ENCODE peak calls at places on chromosomes 12 and 14, in eight cellular contexts. E, D, F, I, X, G, S and P are unnamed samples. For H3K27me3, the result is how much of the 10 kb centered on the place peaks cover.

GRCh38 chr14:42994001-42994736 is 1387.5 kb downstream of the LRFN5 start:
- DNase-seq in X (no peak), E (no peak), G (no peak), S (no peak), I (no peak), F (no peak), D (no peak), P (peak)

GRCh38 chr12:87661770-87662402 is 367.3 kb downstream of the C12orf50 start:
- DNase-seq in S (no peak), X (no peak), G (no peak), I (no peak), F (no peak), E (no peak), D (no peak), P (peak)

GRCh38 chr14:24339284-24340151 is at the start of gene RIPK3:
- DNase-seq in G (peak), F (no peak), I (peak), D (peak), S (peak), X (peak), E (peak), P (peak)

GRCh38 chr12:74537126-74537706 is 419 bp upstream of the ATXN7L3B start:
- DNase-seq in I (peak), F (peak), X (no peak), G (no peak), E (peak), D (no peak), S (no peak), P (peak)

GRCh38 chr14:63375772-63376171 is 57.0 kb upstream of the GPHB5 start:
- DNase-seq in I (no peak), E (no peak), F (no peak), G (no peak), D (no peak), X (no peak), S (no peak), P (peak)

GRCh38 chr12:124545508-124546418 is 21.6 kb downstream of the NCOR2 start:
- DNase-seq in S (no peak), I (no peak), G (peak), X (no peak), D (no peak), F (no peak), E (no peak), P (peak)

GRCh38 chr12:99260597-99260996 is 387.0 kb upstream of the GARIN6 start:
- DNase-seq in F (no peak), S (no peak), G (no peak), E (no peak), D (no peak), X (no peak), I (no peak), P (no peak)

GRCh38 chr12:29710104-29710503 is 73.6 kb downstream of the TMTC1 start:
- DNase-seq in E (peak), I (peak), S (no peak), D (no peak), F (peak), X (peak), G (no peak), P (peak)

GRCh38 chr12:12172106-12172511 is 94.7 kb downstream of the LRP6 start:
- DNase-seq in G (no peak), F (no peak), S (no peak), I (no peak), X (no peak), E (no peak), D (no peak), P (peak)

GRCh38 chr14:90137807-90138206 is 76.0 kb downstream of the KCNK13 start:
- DNase-seq in I (no peak), F (no peak), G (no peak), E (no peak), X (no peak), D (no peak), S (no peak), P (peak)

GRCh38 chr12:66164349-66164821 is 5.4 kb downstream of the TMBIM4 start:
- DNase-seq in I (no peak), D (no peak), E (no peak), X (no peak), F (no peak), S (no peak), G (no peak), P (peak)

GRCh38 chr14:29077916-29078315 is 311.3 kb downstream of the FOXG1 start:
- DNase-seq in S (no peak), X (no peak), D (no peak), G (no peak), I (no peak), F (no peak), E (no peak), P (no peak)

GRCh38 chr12:50129297-50129696 is 17.3 kb downstream of the COX14 start:
- DNase-seq in E (no peak), D (no peak), F (no peak), G (no peak), I (no peak), S (no peak), X (no peak), P (no peak)

GRCh38 chr12:132761032-132761910 is at the start of gene ANKLE2:
- DNase-seq in G (peak), E (peak), F (peak), I (peak), S (peak), D (peak), X (peak), P (peak)

GRCh38 chr12:63841611-63842010 is 2.9 kb upstream of the SRGAP1 start:
- DNase-seq in X (no peak), S (no peak), D (no peak), F (no peak), G (no peak), E (no peak), I (no peak), P (no peak)

GRCh38 chr12:52645120-52645761 is 6.8 kb downstream of the KRT2 start:
- DNase-seq in S (peak), E (no peak), F (no peak), I (no peak), D (no peak), X (no peak), G (no peak), P (no peak)

GRCh38 chr14:99441918-99442317 is 38.7 kb downstream of the SETD3 start:
- DNase-seq in I (no peak), E (no peak), D (no peak), F (no peak), X (no peak), G (no peak), S (no peak), P (no peak)

GRCh38 chr14:68282479-68283377 is 463.1 kb downstream of the RAD51B start:
- DNase-seq in X (no peak), I (no peak), F (no peak), S (peak), G (no peak), D (no peak), E (no peak), P (no peak)

GRCh38 chr14:104698688-104699425 is 9.4 kb downstream of the INF2 start:
- DNase-seq in G (peak), X (peak), S (no peak), D (no peak), I (no peak), E (no peak), F (no peak), P (no peak)

GRCh38 chr14:56488306-56488705 is 91.3 kb upstream of the TMEM260 start:
- DNase-seq in E (no peak), I (no peak), X (no peak), D (no peak), S (no peak), F (no peak), G (no peak), P (no peak)

GRCh38 chr14:87896393-87897380 is 96.3 kb downstream of the GALC start:
- DNase-seq in X (no peak), S (no peak), F (peak), D (no peak), G (no peak), E (peak), I (peak), P (peak)

GRCh38 chr14:36666416-36667206 is 5.0 kb downstream of the PAX9 start:
- DNase-seq in S (no peak), I (peak), D (no peak), E (peak), X (no peak), F (peak), G (no peak), P (no peak)

GRCh38 chr12:132593938-132594358 is 16.4 kb downstream of the LRCOL1 start:
- DNase-seq in D (peak), G (peak), F (peak), E (peak), I (peak), S (no peak), X (peak), P (peak)

GRCh38 chr12:78183854-78184253 is 353.2 kb downstream of the NAV3 start:
- DNase-seq in S (no peak), X (no peak), G (no peak), E (no peak), F (peak), I (no peak), D (no peak), P (peak)

GRCh38 chr12:66636771-66637170 is 42.1 kb downstream of the GRIP1 start:
- DNase-seq in F (no peak), E (no peak), X (no peak), I (peak), S (no peak), G (no peak), D (no peak), P (peak)

GRCh38 chr14:23076785-23077408 is 18.0 kb downstream of the ACIN1 start:
- DNase-seq in I (peak), E (peak), X (no peak), F (peak), D (no peak), S (no peak), G (no peak), P (peak)

GRCh38 chr14:63727736-63728728 is at the start of gene SGPP1:
- DNase-seq in E (peak), D (peak), F (peak), G (peak), X (peak), I (peak), S (peak), P (peak)

GRCh38 chr12:63132201-63132600 is 18.8 kb downstream of the AVPR1A start:
- DNase-seq in E (no peak), F (no peak), I (no peak), S (no peak), X (no peak), D (no peak), G (no peak), P (no peak)

GRCh38 chr14:50943943-50944646 is at the start of gene PYGL:
- DNase-seq in E (peak), D (peak), I (peak), S (no peak), F (peak), G (peak), X (peak), P (peak)

GRCh38 chr12:50167026-50167742 is at the start of gene CERS5:
- DNase-seq in F (peak), E (peak), S (peak), D (peak), X (peak), I (peak), G (peak), P (peak)

GRCh38 chr14:54322668-54323380 is 74.0 kb upstream of the CDKN3 start:
- DNase-seq in G (no peak), I (no peak), E (no peak), S (no peak), X (peak), F (no peak), D (no peak), P (no peak)

DNA sequence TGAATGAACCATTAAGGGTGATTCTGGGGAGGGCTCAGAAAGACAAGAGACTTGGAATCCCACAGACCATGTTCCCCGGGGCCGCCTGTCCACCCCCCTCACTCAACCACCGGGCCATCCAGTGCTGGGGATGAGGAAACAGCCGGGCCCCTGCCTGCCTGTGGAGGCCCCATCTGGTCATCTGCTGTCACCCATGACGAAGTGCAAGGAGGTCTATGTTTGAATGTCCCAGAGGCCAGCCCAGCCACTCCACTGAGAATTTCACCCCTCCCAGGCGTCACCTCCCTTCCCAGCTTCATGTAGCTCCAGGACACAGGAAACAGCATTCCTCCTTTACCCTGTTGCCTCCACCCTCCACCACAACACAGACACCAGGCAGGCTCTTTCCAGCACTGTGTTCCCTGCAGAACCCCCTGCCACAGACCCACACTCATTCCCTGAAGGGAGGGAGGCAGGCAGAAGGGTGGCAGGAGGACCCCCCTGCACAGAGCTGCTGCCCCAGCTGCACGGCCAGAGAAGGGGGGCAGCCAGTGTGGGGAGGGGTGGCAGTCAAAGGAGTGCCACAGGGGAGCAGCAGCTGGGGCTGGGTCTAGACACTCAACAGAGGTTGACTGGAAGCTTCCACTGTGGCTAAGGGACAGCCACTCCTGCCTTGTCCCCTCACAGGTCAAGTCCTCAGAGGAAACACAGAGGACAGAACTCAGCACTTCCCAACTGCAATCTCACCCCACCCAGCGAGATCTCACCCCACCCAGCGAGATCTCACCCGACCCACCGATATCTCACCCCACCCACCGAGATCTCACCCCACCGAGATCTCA is 50.3 kb upstream of the PPP2R5C start:
- DNase-seq in F (peak), X (no peak), G (peak), I (no peak), S (no peak), E (peak), D (no peak), P (no peak)
- H3K27me3 ChIP-seq in F (under half), X (under half), G (under half), I (under half), S (under half), E (under half), D (under half), P (under half)

DNA sequence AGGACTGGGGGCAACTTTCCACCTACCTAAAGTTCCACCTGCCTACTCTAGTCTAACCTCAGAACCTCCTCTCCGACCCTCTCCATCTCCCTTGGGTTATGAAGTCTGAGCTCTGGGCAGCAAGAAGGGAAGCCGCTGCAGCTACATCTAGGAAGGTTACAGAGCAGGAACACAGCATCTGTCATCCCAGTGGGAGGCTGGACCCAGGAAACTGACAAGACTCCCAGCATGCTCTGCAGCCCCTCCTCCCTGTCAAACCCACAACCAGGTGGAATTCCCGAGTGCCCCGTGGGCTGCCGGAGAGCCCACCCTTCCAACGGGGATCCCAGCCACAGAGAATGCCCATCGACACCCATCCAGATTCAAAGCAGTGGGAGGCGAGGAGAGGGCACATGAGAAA is 2.1 kb downstream of the TESC start:
- DNase-seq in F (no peak), G (peak), D (peak), S (peak), I (no peak), X (no peak), E (peak), P (no peak)
- H3K27me3 ChIP-seq in F (under half), G (under half), D (under half), S (under half), I (under half), X (under half), E (under half), P (half or more)

GRCh38 chr14:38174721-38175120 is 33.0 kb upstream of the SSTR1 start:
- DNase-seq in F (no peak), E (no peak), I (no peak), D (no peak), X (no peak), G (no peak), S (no peak), P (no peak)
- H3K27me3 ChIP-seq in F (under half), E (under half), I (under half), D (under half), X (under half), G (under half), S (under half), P (under half)

DNA sequence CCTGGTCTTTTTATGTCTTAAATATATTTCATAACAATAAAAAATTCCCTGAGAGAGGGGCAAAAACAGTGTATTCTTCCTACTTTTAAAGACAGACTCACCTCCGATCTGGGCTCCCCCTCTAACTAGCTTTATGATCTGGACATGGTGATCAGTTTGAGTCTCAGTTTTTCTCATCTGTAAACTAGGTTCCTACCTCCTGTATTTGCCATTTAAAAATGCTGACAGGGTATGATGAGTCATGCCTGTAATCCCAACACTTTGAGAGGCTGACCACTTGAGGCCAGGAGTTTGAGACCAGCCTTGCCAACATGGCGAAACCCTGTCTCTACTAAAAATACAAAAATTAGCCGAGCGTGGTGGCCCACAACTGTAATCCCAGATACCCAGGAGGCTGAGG is 114.8 kb upstream of the LHX5 start:
- DNase-seq in F (no peak), I (no peak), D (no peak), X (no peak), S (no peak), G (no peak), E (no peak), P (no peak)
- H3K27me3 ChIP-seq in F (under half), I (under half), D (under half), X (under half), S (under half), G (under half), E (under half), P (under half)

GRCh38 chr14:76320975-76321374 is 55.0 kb upstream of the ESRRB start:
- DNase-seq in S (no peak), F (no peak), D (no peak), I (no peak), E (no peak), X (no peak), G (no peak), P (no peak)

GRCh38 chr14:76322594-76323220 is 53.2 kb upstream of the ESRRB start:
- DNase-seq in D (no peak), G (no peak), X (no peak), F (no peak), S (no peak), I (no peak), E (no peak), P (no peak)

GRCh38 chr14:76324133-76324532 is 51.8 kb upstream of the ESRRB start:
- DNase-seq in D (no peak), F (no peak), G (no peak), S (no peak), I (no peak), X (no peak), E (no peak), P (no peak)

GRCh38 chr14:76320486-76320885 is 55.5 kb upstream of the ESRRB start:
- DNase-seq in F (no peak), D (no peak), X (no peak), E (no peak), S (no peak), I (no peak), G (no peak), P (no peak)

DNA sequence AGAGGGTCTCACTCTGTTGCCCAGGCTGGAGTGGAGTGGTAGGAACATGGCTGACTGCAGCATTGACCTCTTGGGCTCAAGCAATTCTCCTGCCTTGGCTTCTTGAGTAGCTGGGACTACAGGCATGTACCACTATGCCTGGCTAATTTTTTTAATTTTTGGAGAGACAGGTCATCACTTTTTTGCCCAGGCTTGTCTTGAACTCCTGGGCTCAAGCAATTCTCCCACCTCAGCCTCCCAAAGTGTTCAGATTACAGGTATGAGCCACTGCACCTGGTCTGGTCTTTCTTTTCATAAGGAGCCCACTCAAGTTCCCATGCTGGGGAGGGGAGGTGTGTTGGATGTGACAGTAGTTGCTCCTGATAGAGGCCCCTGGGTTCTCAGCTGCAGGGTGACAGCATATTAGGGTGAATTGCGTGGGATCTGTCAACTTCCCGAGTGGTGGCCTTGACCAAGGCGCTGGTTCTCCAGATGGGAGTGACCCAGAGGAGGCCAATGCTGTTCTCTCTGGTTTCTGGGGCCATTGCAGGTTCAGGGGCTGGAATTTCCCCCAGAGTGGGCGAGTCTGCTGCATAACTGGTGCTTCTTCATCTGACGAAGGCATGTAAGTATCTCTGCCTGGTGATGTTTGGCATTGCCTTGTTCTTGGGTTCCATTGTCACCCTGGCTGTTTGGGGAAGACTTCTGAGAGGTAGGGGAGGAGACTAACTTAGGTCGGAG is 52.4 kb upstream of the ESRRB start:
- DNase-seq in E (no peak), S (no peak), G (no peak), X (no peak), I (no peak), F (no peak), D (no peak), P (no peak)
- H3K27me3 ChIP-seq in E (under half), S (under half), G (under half), X (under half), I (under half), F (under half), D (under half), P (under half)

GRCh38 chr12:95787274-95787814 is 3.2 kb downstream of the NTN4 start:
- DNase-seq in I (no peak), D (no peak), F (no peak), G (no peak), X (no peak), E (no peak), S (no peak), P (no peak)
- H3K27me3 ChIP-seq in I (half or more), D (under half), F (under half), G (under half), X (under half), E (half or more), S (under half), P (under half)

GRCh38 chr14:81433378-81433777 is 33.3 kb upstream of the STON2 start:
- DNase-seq in D (no peak), S (no peak), X (no peak), G (no peak), F (peak), E (no peak), I (no peak), P (no peak)

GRCh38 chr14:81435578-81436295 is 35.6 kb upstream of the STON2 start:
- DNase-seq in I (peak), G (peak), X (peak), F (peak), E (peak), D (peak), S (no peak), P (peak)

GRCh38 chr14:81435048-81435577 is 35.0 kb upstream of the STON2 start:
- DNase-seq in S (no peak), I (no peak), E (peak), X (no peak), F (no peak), D (no peak), G (no peak), P (no peak)

GRCh38 chr14:81432171-81432570 is 32.0 kb upstream of the STON2 start:
- DNase-seq in F (no peak), I (no peak), S (no peak), X (no peak), G (no peak), E (no peak), D (no peak), P (no peak)

DNA sequence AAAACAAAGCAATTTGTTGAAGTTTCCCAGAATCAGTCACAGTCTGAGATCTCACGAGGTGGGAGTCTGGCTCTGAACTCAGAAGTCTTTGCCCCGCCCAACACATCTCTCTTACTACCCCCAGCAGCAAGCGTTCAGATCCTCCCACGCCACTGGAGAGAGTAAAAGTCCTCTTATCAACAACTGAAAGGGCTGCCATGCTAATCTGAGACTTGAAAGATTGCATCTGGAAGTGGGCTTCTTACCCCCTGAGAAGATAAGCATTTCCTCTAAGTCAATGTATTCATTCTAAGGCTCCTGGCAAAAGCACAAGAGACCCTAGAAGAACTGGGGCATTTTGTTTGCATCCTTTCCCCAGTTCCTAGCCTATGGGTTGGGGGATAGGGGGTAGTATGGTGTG is 34.1 kb upstream of the STON2 start:
- DNase-seq in I (peak), E (peak), S (no peak), G (no peak), X (no peak), F (peak), D (no peak), P (no peak)
- H3K27me3 ChIP-seq in I (under half), E (under half), S (under half), G (under half), X (under half), F (under half), D (under half), P (half or more)